ENCODE peak calls at places on chromosomes 2 and 18, in seven cellular contexts. W is H1, B is GM12878, M is HepG2, L is SK-N-SH, O is K562, V is HCT116. D is an unnamed sample.

GRCh38 chr18:10320201-10320600 is 134.2 kb upstream of the APCDD1 start:
- DNase-seq in W (no peak), B (no peak), M (no peak), L (no peak), O (no peak), V (no peak), D (no peak)

GRCh38 chr2:96538487-96539214 is 2.1 kb downstream of the ARID5A start:
- DNase-seq in W (peak), B (peak), M (peak), L (no peak), O (no peak), V (no peak), D (no peak)

GRCh38 chr18:58091099-58091611 is 47.1 kb downstream of the NEDD4L start:
- DNase-seq in W (no peak), B (peak), M (no peak), L (no peak), O (no peak), V (peak), D (peak)

GRCh38 chr18:50813353-50813752 is 6.5 kb downstream of the MRO start:
- DNase-seq in W (no peak), B (no peak), M (no peak), L (no peak), O (no peak), V (no peak), D (no peak)

GRCh38 chr2:237154050-237154638 is 68.5 kb downstream of the COPS8 start:
- DNase-seq in W (no peak), B (no peak), M (peak), L (peak), O (peak), V (peak), D (peak)

GRCh38 chr2:11128258-11128951 is 26.9 kb upstream of the SLC66A3 start:
- DNase-seq in W (no peak), B (no peak), M (no peak), L (no peak), O (no peak), V (no peak), D (no peak)

GRCh38 chr2:100940766-100941645 is 61.1 kb upstream of the RPL31 start:
- DNase-seq in W (no peak), B (no peak), M (no peak), L (no peak), O (no peak), V (no peak), D (no peak)

GRCh38 chr2:42118759-42119569 is 50.2 kb upstream of the EML4 start:
- DNase-seq in W (no peak), B (no peak), M (no peak), L (no peak), O (no peak), V (no peak), D (no peak)

GRCh38 chr18:8361941-8362471 is 247.2 kb upstream of the RAB12 start:
- DNase-seq in W (no peak), B (no peak), M (no peak), L (no peak), O (no peak), V (no peak), D (no peak)

GRCh38 chr18:63262369-63263335 is 56.9 kb downstream of the BCL2 start:
- DNase-seq in W (no peak), B (no peak), M (no peak), L (no peak), O (no peak), V (no peak), D (no peak)

GRCh38 chr18:35376742-35377695 is at the start of gene ZNF396:
- DNase-seq in W (peak), B (no peak), M (peak), L (peak), O (peak), V (peak), D (peak)

GRCh38 chr2:27792759-27793158 is 21.2 kb downstream of the MRPL33 start:
- DNase-seq in W (no peak), B (no peak), M (no peak), L (no peak), O (no peak), V (no peak), D (no peak)

GRCh38 chr18:58012356-58012755 is 31.7 kb upstream of the NEDD4L start:
- DNase-seq in W (no peak), B (no peak), M (peak), L (no peak), O (no peak), V (no peak), D (no peak)

GRCh38 chr18:48359626-48360025 is 49.6 kb downstream of the ZBTB7C start:
- DNase-seq in W (no peak), B (no peak), M (no peak), L (no peak), O (no peak), V (no peak), D (no peak)

GRCh38 chr2:42053791-42054656 is 6.2 kb downstream of the PKDCC start:
- DNase-seq in W (no peak), B (no peak), M (peak), L (no peak), O (no peak), V (no peak), D (no peak)

GRCh38 chr2:97891611-97892010 is 104.1 kb downstream of the TMEM131 start:
- DNase-seq in W (no peak), B (no peak), M (no peak), L (no peak), O (no peak), V (no peak), D (no peak)

GRCh38 chr2:86039178-86039962 is 66.3 kb downstream of the POLR1A start:
- DNase-seq in W (no peak), B (no peak), M (no peak), L (no peak), O (no peak), V (no peak), D (no peak)

GRCh38 chr2:189350515-189351209 is 90.6 kb upstream of the WDR75 start:
- DNase-seq in W (no peak), B (no peak), M (no peak), L (no peak), O (no peak), V (no peak), D (no peak)
- TF ChIP-seq JUND in W (no peak), B (no peak), M (no peak), L (peak), O (no peak), V (no peak), D (no peak)

DNA sequence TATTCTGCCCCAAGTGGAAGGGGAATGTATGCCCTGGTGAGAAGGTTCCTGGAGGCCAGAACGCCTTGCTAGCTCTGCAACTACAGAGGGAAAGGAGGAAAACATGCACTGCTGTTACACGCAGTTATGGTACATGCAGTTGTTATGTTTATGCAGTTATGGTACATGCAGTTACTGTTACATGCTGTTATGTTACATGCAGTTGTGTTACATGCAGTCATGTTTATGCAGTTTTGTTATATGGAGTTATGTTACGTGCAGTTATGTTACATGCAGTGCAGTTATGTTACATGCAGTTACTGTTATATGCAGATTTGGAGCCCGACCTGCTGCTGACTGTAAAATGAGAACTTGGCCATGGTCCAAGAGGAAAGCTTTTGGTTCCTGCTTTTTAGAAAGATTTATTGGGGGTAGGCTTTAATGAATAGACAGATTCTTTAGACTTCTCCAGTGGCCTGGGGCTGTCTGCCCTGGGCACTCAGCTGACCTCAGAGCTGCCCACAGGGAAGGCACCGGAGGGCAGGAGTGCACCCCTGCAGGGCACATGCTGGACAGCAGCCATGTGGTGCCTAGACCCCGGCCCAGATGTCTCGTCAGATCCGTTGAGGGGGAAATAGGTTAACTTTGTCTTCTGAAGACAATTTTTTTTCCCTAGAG is 84.2 kb downstream of the LDLRAD4 start:
- DNase-seq in W (no peak), B (no peak), M (no peak), L (no peak), O (no peak), V (no peak), D (peak)
- TF ChIP-seq JUND in W (no peak), B (no peak), M (no peak), L (no peak), O (no peak), V (no peak), D (no peak)

DNA sequence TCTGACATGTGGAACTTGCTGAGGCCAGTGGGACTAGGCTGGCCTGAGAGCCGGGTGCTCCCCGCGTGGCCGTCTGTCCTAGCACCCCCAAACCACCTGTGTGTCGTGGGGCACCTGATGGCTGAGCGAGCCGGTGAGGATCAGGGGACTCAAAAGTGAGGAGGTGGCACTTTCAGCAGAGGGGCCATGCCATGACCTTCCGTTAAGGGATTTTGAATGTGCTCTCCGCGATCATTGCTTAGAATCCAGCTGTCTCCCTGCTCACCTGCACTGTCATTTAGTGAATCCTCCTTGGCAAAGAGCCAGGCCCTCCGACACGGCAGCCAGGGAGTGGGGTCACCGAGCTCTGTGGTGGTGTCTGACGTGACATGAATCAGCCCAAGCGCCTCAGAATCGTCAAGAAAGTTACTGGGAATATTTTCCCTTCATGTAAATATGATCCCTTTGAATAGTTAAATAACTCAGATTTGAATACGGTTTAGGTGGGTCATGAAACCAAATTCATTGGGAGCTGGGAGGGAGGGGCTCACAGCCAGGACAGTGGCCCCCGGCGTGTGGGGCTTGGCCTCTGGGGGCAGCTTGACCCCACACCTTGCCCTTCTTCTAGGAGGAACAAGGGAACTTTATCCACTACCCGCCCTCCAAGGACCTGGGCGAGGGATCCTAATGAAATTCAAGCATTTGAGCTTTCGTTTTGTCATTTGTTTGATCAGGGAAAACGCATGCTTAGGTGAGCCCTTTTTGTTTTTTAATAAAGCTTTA is 9.5 kb downstream of the NFATC1 start:
- DNase-seq in W (no peak), B (no peak), M (no peak), L (no peak), O (no peak), V (no peak), D (no peak)
- TF ChIP-seq JUND in W (no peak), B (no peak), M (no peak), L (no peak), O (no peak), V (no peak), D (no peak)

DNA sequence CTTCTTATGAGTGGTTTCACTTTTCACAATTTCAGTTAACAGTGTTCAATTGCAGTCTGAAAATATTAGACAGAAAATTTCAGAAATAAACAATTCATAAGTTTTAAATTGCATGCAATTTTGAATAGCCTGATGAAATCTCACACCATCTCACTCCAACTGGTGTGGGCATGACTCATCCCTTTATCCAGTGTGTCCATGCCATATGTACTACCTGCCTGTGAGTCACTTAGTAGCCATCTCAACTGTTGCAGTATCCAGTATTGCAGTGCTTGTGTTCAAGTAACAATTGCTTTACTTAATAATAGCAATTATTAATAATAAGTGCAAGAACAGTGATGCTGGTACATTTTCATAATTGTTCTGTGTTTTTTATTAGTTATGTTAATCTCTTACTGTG is 1202.4 kb downstream of the DSC3 start:
- DNase-seq in W (no peak), B (no peak), M (no peak), L (no peak), O (no peak), V (peak), D (no peak)
- TF ChIP-seq JUND in W (no peak), B (no peak), M (no peak), L (peak), O (no peak), V (peak), D (no peak)

GRCh38 chr2:8107162-8107561 is 574.7 kb upstream of the ID2 start:
- DNase-seq in W (no peak), B (no peak), M (no peak), L (no peak), O (no peak), V (no peak), D (no peak)
- TF ChIP-seq JUND in W (no peak), B (no peak), M (no peak), L (no peak), O (no peak), V (no peak), D (no peak)

GRCh38 chr2:239818086-239818485 is 207.1 kb downstream of the NDUFA10 start:
- DNase-seq in W (no peak), B (no peak), M (no peak), L (no peak), O (no peak), V (no peak), D (no peak)
- TF ChIP-seq JUND in W (no peak), B (no peak), M (no peak), L (no peak), O (no peak), V (no peak), D (no peak)

DNA sequence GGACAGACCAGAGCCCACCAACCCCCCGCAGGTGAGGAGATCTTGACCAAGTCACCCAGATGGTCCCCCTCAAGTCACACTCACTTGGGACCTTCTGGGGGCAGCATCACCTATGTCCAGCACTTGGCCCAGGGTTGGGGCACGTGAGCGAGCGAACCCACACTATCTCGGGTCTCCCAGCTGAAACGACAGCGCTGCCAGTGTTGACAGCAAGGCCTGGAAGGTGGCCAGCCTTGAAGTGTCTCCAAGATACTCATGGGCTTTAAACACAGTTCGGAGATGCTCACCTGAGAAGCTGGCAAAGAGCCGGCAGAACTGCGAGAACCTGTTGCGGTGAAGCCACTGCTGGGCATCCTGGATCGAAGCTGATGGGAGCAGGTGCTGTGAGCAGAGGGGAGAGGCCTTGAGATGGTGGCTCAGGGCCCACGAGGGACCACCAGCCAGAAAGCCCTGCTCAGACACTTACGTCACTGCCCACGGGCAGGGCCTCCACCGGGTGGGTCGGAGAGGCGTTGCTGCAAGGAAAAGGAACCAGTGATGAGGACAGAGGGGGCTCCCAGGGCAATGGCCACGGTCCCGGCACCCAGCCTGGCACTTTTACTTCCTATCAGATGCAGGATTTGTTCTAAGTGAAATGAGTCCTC is 47.5 kb downstream of the TFCP2L1 start:
- DNase-seq in W (no peak), B (no peak), M (no peak), L (no peak), O (no peak), V (no peak), D (no peak)
- TF ChIP-seq JUND in W (no peak), B (no peak), M (no peak), L (no peak), O (no peak), V (no peak), D (no peak)

DNA sequence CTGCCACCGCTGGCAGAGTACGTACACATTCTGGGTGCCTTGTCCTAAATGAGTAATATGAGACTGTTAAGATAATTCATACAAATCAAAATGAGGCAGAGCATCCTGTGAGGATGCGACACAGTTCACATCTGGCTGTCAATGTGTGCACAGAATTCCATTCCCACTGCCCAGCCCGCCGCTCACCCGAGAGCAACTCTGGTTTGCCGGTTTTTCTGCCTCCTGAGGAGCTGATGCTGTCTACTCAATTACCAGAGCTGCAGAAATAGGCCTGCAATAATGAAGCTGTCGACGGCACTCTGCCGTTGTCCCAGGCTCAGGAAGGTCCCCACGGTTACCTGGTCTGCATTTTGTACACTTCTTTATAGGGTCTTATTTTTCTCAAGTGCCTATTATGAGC is 55.7 kb upstream of the LYPD1 start:
- DNase-seq in W (no peak), B (no peak), M (no peak), L (peak), O (no peak), V (no peak), D (no peak)
- TF ChIP-seq JUND in W (no peak), B (no peak), M (no peak), L (no peak), O (no peak), V (no peak), D (no peak)

DNA sequence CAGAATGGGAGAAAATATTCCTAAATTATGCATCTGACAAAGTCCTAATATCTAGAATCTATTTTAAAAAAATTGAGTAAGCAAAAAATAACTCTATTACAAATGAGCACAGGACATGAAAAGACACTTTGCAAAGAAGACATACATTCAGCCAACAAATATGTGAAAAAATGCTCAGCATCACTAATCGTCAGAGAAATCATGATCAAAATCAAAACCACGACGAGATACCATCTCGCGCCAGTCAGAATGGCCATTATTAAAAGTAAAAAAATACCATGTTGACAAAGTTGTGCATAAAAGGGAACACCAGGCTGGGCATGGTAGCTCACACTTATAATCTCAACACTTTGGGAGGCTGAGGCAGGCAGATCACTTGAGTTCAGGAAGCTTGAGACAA is 63.5 kb downstream of the EVA1A start:
- DNase-seq in W (no peak), B (no peak), M (no peak), L (no peak), O (no peak), V (no peak), D (no peak)
- TF ChIP-seq JUND in W (no peak), B (no peak), M (no peak), L (peak), O (no peak), V (no peak), D (no peak)

GRCh38 chr2:192414794-192415193 is 220.1 kb upstream of the TMEFF2 start:
- DNase-seq in W (no peak), B (no peak), M (no peak), L (no peak), O (no peak), V (no peak), D (no peak)
- TF ChIP-seq JUND in W (no peak), B (no peak), M (no peak), L (no peak), O (no peak), V (no peak), D (no peak)

D was measured in T47D.